ENCODE peak calls at places on chromosomes 5 and 9, in four cellular contexts. P is BE2C, Y is uterus, G is right atrium auricular region. Q is an unnamed sample.

GRCh38 chr9:135326633-135327152 is 152.9 kb upstream of the PPP1R26 start:
- DNase-seq in P (no peak), Y (no peak), G (no peak), Q (no peak)

GRCh38 chr5:88388476-88389170 is 120.0 kb upstream of the TMEM161B start:
- DNase-seq in P (no peak), Y (no peak), G (no peak), Q (no peak)

GRCh38 chr9:36864491-36865410 is 169.3 kb downstream of the PAX5 start:
- DNase-seq in P (peak; percentile 55), Y (no peak), G (no peak), Q (no peak)

GRCh38 chr5:168328804-168329203 is 37.4 kb downstream of the WWC1 start:
- DNase-seq in P (no peak), Y (no peak), G (no peak), Q (no peak)

GRCh38 chr5:173764321-173765029 is 123.7 kb upstream of the CPEB4 start:
- DNase-seq in P (peak; percentile 73), Y (peak; percentile 92), G (peak; percentile 93), Q (peak; percentile 91)

GRCh38 chr5:159156426-159156835 is 52.9 kb downstream of the RNF145 start:
- DNase-seq in P (no peak), Y (no peak), G (no peak), Q (no peak)

GRCh38 chr9:126696764-126697145 is 83.0 kb downstream of the LMX1B start:
- DNase-seq in P (no peak), Y (no peak), G (no peak), Q (no peak)

GRCh38 chr5:34898258-34898895 is 16.9 kb downstream of the RAD1 start:
- DNase-seq in P (peak; percentile 66), Y (peak; percentile 77), G (peak; percentile 73), Q (no peak)

GRCh38 chr5:167208911-167209310 is 1082.5 kb upstream of the WWC1 start:
- DNase-seq in P (no peak), Y (no peak), G (no peak), Q (no peak)

GRCh38 chr5:6730407-6730806 is 17.2 kb downstream of the TENT4A start:
- DNase-seq in P (no peak), Y (no peak), G (no peak), Q (no peak)

GRCh38 chr5:154368041-154368800 is 77.6 kb upstream of the SAP30L start:
- DNase-seq in P (no peak), Y (peak; percentile 23), G (peak; percentile 82), Q (peak; percentile 74)

GRCh38 chr9:125650271-125650737 is 56.7 kb downstream of the MAPKAP1 start:
- DNase-seq in P (no peak), Y (no peak), G (no peak), Q (no peak)

GRCh38 chr5:149152317-149152746 is 11.0 kb downstream of the ABLIM3 start:
- DNase-seq in P (no peak), Y (no peak), G (no peak), Q (peak; percentile 95)

GRCh38 chr5:54872810-54873209 is 112.6 kb downstream of the ESM1 start:
- DNase-seq in P (no peak), Y (no peak), G (no peak), Q (no peak)

GRCh38 chr5:150401376-150402201 is 11.1 kb downstream of the CD74 start:
- DNase-seq in P (no peak), Y (no peak), G (no peak), Q (no peak)

GRCh38 chr5:102910240-102911226 is 155.4 kb downstream of the PAM start:
- DNase-seq in P (no peak), Y (no peak), G (no peak), Q (peak; percentile 81)

GRCh38 chr9:137150485-137151060 is 11.6 kb downstream of the GRIN1 start:
- DNase-seq in P (peak; percentile 98), Y (no peak), G (no peak), Q (no peak)

GRCh38 chr5:140877262-140877581 is 2.1 kb downstream of the PCDHA12 start:
- DNase-seq in P (no peak), Y (no peak), G (no peak), Q (no peak)

GRCh38 chr5:140883373-140883772 is 1.4 kb downstream of the PCDHA13 start:
- DNase-seq in P (no peak), Y (no peak), G (no peak), Q (no peak)

GRCh38 chr5:140883927-140884697 is 2.2 kb downstream of the PCDHA13 start:
- DNase-seq in P (no peak), Y (no peak), G (no peak), Q (no peak)

GRCh38 chr5:140882591-140882899 is 621 bp downstream of the PCDHA13 start:
- DNase-seq in P (peak; percentile 78), Y (no peak), G (no peak), Q (no peak)

DNA sequence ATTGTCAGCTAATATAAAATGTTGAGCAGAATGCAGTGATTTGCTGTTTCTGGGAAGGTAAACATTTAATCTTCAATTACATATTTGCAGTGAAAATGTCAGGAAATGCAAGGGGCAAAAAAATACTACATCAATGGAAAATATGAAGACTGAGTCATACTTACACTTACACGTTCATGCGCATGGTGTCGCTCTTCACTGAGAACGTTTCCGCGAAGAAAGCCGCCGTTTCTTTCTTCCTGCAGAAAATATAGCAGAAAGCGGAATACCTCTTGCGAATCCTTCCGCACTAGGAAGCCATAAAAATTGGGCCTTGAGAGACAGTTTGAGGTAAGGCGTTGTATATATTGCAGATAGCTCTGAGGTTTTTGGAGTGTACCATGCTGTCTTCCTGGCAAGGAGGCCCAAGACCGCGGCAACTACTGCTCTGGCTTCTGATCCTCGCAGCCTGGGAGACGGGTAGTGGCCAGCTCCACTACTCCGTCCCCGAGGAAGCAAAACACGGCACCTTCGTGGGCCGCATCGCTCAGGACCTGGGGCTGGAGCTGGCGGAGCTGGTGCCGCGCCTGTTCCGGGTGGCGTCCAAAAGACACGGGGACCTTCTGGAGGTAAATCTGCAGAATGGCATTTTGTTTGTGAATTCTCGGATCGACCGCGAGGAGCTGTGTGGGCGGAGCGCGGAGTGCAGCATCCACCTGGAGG is at the start of gene PCDHA13:
- DNase-seq in P (no peak), Y (no peak), G (no peak), Q (no peak)
- TF ChIP-seq CTCF in P (no peak), Y (peak; percentile 15), G (peak; percentile 51), Q (peak; percentile 44)

GRCh38 chr5:123524146-123524545 is 12.2 kb downstream of the CSNK1G3 start:
- DNase-seq in P (no peak), Y (no peak), G (no peak), Q (no peak)

GRCh38 chr5:123527190-123527589 is 15.2 kb downstream of the CSNK1G3 start:
- DNase-seq in P (no peak), Y (no peak), G (no peak), Q (no peak)

GRCh38 chr5:123528878-123529277 is 16.9 kb downstream of the CSNK1G3 start:
- DNase-seq in P (no peak), Y (no peak), G (no peak), Q (no peak)

GRCh38 chr5:123530728-123531127 is 18.8 kb downstream of the CSNK1G3 start:
- DNase-seq in P (no peak), Y (no peak), G (no peak), Q (no peak)

GRCh38 chr5:123528059-123528458 is 16.1 kb downstream of the CSNK1G3 start:
- DNase-seq in P (no peak), Y (no peak), G (no peak), Q (no peak)
- TF ChIP-seq CTCF in P (no peak), Y (no peak), G (no peak), Q (no peak)

GRCh38 chr5:175444060-175444904 is at the start of gene DRD1:
- DNase-seq in P (peak; percentile 64), Y (no peak), G (no peak), Q (no peak)

GRCh38 chr5:175443514-175444059 is 395 bp downstream of the DRD1 start:
- DNase-seq in P (no peak), Y (no peak), G (no peak), Q (no peak)

GRCh38 chr5:175447571-175447970 is 3.6 kb upstream of the DRD1 start:
- DNase-seq in P (no peak), Y (no peak), G (no peak), Q (no peak)

GRCh38 chr5:175448276-175448675 is 4.3 kb upstream of the DRD1 start:
- DNase-seq in P (no peak), Y (no peak), G (no peak), Q (no peak)

GRCh38 chr5:175444905-175445456 is 999 bp upstream of the DRD1 start:
- DNase-seq in P (no peak), Y (no peak), G (no peak), Q (no peak)
- TF ChIP-seq CTCF in P (no peak), Y (no peak), G (peak; percentile 17), Q (no peak)

GRCh38 chr9:98549401-98549800 is 159.3 kb downstream of the GABBR2 start:
- DNase-seq in P (no peak), Y (no peak), G (peak; percentile 23), Q (no peak)

GRCh38 chr9:98551511-98552286 is 157.0 kb downstream of the GABBR2 start:
- DNase-seq in P (no peak), Y (no peak), G (peak; percentile 23), Q (no peak)

GRCh38 chr9:98554752-98555151 is 154.0 kb downstream of the GABBR2 start:
- DNase-seq in P (no peak), Y (no peak), G (no peak), Q (no peak)

GRCh38 chr9:98550206-98550820 is 158.4 kb downstream of the GABBR2 start:
- DNase-seq in P (no peak), Y (no peak), G (peak; percentile 9), Q (no peak)

DNA sequence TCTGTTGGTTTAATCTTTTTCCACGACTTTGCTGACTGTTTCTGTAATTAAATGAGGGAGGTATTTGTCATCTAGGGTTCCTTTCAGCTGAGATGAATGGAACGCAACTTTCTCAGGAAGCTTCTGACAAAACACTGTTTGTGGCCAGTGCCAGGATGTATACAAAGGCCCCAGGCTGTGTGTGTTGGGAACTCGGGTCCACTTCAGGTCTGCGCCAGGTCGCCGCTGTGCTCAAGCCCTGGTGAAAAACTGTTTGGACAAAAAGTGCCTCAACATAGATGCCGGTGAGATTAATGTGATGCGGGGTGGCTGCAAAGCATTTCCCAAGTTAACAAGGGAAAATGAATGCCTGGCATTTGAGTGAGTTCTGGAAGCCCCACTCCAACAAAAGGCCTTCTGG is 156.4 kb downstream of the GABBR2 start:
- DNase-seq in P (no peak), Y (no peak), G (peak; percentile 48), Q (no peak)
- TF ChIP-seq CTCF in P (no peak), Y (no peak), G (no peak), Q (no peak)

GRCh38 chr5:67262956-67263355 is 66.4 kb upstream of the CD180 start:
- DNase-seq in P (no peak), Y (no peak), G (no peak), Q (no peak)
- TF ChIP-seq CTCF in P (no peak), Y (no peak), G (no peak), Q (no peak)

GRCh38 chr5:92401492-92401891 is 1018.4 kb upstream of the ARRDC3 start:
- DNase-seq in P (no peak), Y (no peak), G (no peak), Q (no peak)
- TF ChIP-seq CTCF in P (no peak), Y (no peak), G (no peak), Q (no peak)

GRCh38 chr5:14429102-14429501 is 152.5 kb upstream of the OTULINL start:
- DNase-seq in P (peak; percentile 49), Y (no peak), G (no peak), Q (no peak)

GRCh38 chr5:14425581-14425980 is 156.0 kb upstream of the OTULINL start:
- DNase-seq in P (no peak), Y (no peak), G (no peak), Q (no peak)

GRCh38 chr5:14424011-14424685 is 157.4 kb upstream of the OTULINL start:
- DNase-seq in P (no peak), Y (no peak), G (no peak), Q (no peak)

GRCh38 chr5:14428302-14429081 is 153.1 kb upstream of the OTULINL start:
- DNase-seq in P (no peak), Y (no peak), G (no peak), Q (no peak)

GRCh38 chr5:14426521-14426920 is 155.1 kb upstream of the OTULINL start:
- DNase-seq in P (no peak), Y (no peak), G (no peak), Q (no peak)
- TF ChIP-seq CTCF in P (no peak), Y (no peak), G (no peak), Q (no peak)